ENCODE peak calls at places on chromosomes 4 and X, in eight cellular contexts. P is HEK293T, A is ecto neural progenitor cell, U is hippocampal formation, V is posterior cingulate gyrus, M is kidney glomerular epithelial cell, J is SW480, I is EL. Z is an unnamed sample.

GRCh38 chrX:39261446-39262147 is 460.3 kb downstream of the MID1IP1 start:
- DNase-seq in P (peak; percentile 41), A (no peak), U (peak; percentile 8), V (no peak), M (peak; percentile 24), J (peak; percentile 25), I (peak; percentile 49), Z (peak; percentile 41)

GRCh38 chrX:146658379-146658778 is 151.2 kb upstream of the CXorf51B start:
- DNase-seq in P (no peak), A (no peak), U (no peak), V (no peak), M (no peak), J (no peak), I (no peak), Z (no peak)

GRCh38 chr4:130125468-130125867 is 1029.5 kb downstream of the C4orf33 start:
- DNase-seq in P (no peak), A (no peak), U (peak; percentile 14), V (no peak), M (no peak), J (no peak), I (no peak), Z (no peak)

GRCh38 chr4:83771113-83771705 is 235.3 kb downstream of the GPAT3 start:
- DNase-seq in P (peak; percentile 69), A (peak; percentile 53), U (peak; percentile 7), V (peak; percentile 37), M (peak; percentile 70), J (peak; percentile 36), I (peak; percentile 61), Z (peak; percentile 69)

GRCh38 chr4:105140684-105141490 is 5.8 kb upstream of the TET2 start:
- DNase-seq in P (peak; percentile 37), A (no peak), U (peak; percentile 36), V (no peak), M (peak; percentile 19), J (peak; percentile 11), I (peak; percentile 47), Z (peak; percentile 65)

GRCh38 chr4:94126669-94127068 is 81.0 kb upstream of the SMARCAD1 start:
- DNase-seq in P (peak; percentile 22), A (no peak), U (peak; percentile 0), V (no peak), M (no peak), J (no peak), I (no peak), Z (no peak)

GRCh38 chr4:167715176-167715575 is 377.2 kb upstream of the ANXA10 start:
- DNase-seq in P (no peak), A (no peak), U (no peak), V (no peak), M (no peak), J (no peak), I (peak; percentile 69), Z (no peak)

GRCh38 chr4:121253961-121254360 is 89.8 kb upstream of the TNIP3 start:
- DNase-seq in P (no peak), A (no peak), U (no peak), V (no peak), M (no peak), J (no peak), I (no peak), Z (no peak)

GRCh38 chr4:51942108-51942832 is 77.9 kb downstream of the LRRC66 start:
- DNase-seq in P (no peak), A (no peak), U (no peak), V (no peak), M (peak; percentile 58), J (no peak), I (peak; percentile 38), Z (no peak)

GRCh38 chr4:35885081-35885480 is 359.2 kb downstream of the ARAP2 start:
- DNase-seq in P (no peak), A (no peak), U (no peak), V (no peak), M (no peak), J (no peak), I (no peak), Z (no peak)

GRCh38 chr4:7043521-7044414 is 596 bp downstream of the TADA2B start:
- DNase-seq in P (no peak), A (peak; percentile 76), U (no peak), V (no peak), M (no peak), J (peak; percentile 42), I (peak; percentile 45), Z (peak; percentile 50)

GRCh38 chrX:56974408-56974807 is 20.9 kb downstream of the SPIN3 start:
- DNase-seq in P (no peak), A (no peak), U (no peak), V (no peak), M (no peak), J (no peak), I (no peak), Z (no peak)

GRCh38 chr4:2753444-2753843 is 2.7 kb downstream of the TNIP2 start:
- DNase-seq in P (no peak), A (no peak), U (no peak), V (no peak), M (no peak), J (no peak), I (no peak), Z (no peak)

GRCh38 chr4:158015241-158015640 is 157.6 kb downstream of the GASK1B start:
- DNase-seq in P (no peak), A (no peak), U (no peak), V (no peak), M (peak; percentile 35), J (no peak), I (peak; percentile 64), Z (no peak)